ENCODE peak calls at places on chromosomes 11 and 22, in nine cellular contexts. P is A549, D is esophagus muscularis mucosa, H is transverse colon, K is tibial nerve, N is sigmoid colon, F is stomach, O is K562, B is HepG2. U is an unnamed sample.
A peak's percentile ranks its signal among the peaks of the same experiment; 100 is the strongest.

GRCh38 chr11:35487532-35488078 is 37.8 kb downstream of the PAMR1 start:
- DNase-seq in P (peak; percentile 48), D (no peak), H (no peak), K (peak; percentile 29), N (no peak), F (no peak), O (peak; percentile 27), B (peak; percentile 7), U (no peak)

GRCh38 chr11:2513441-2513840 is 68.6 kb downstream of the KCNQ1 start:
- DNase-seq in P (no peak), D (no peak), H (peak; percentile 3), K (no peak), N (no peak), F (no peak), O (no peak), B (no peak), U (peak; percentile 54)

GRCh38 chr11:13942908-13943505 is 19.5 kb upstream of the SPON1 start:
- DNase-seq in P (no peak), D (no peak), H (no peak), K (no peak), N (no peak), F (no peak), O (no peak), B (no peak), U (no peak)

GRCh38 chr11:78030429-78031325 is 7.6 kb upstream of the KCTD14 start:
- DNase-seq in P (peak; percentile 45), D (no peak), H (peak; percentile 73), K (no peak), N (peak; percentile 77), F (peak; percentile 89), O (no peak), B (peak; percentile 55), U (peak; percentile 80)

GRCh38 chr22:35312198-35313059 is 12.7 kb downstream of the TOM1 start:
- DNase-seq in P (no peak), D (no peak), H (peak; percentile 67), K (no peak), N (peak; percentile 52), F (no peak), O (no peak), B (peak; percentile 90), U (no peak)

GRCh38 chr11:116792869-116793475 is 1.3 kb upstream of the APOA5 start:
- DNase-seq in P (no peak), D (no peak), H (no peak), K (no peak), N (no peak), F (no peak), O (no peak), B (no peak), U (no peak)

GRCh38 chr11:68224606-68225005 is 11.5 kb upstream of the KMT5B start:
- DNase-seq in P (no peak), D (no peak), H (no peak), K (no peak), N (no peak), F (no peak), O (no peak), B (no peak), U (no peak)

GRCh38 chr11:67627788-67628624 is 1.7 kb downstream of the NUDT8 start:
- DNase-seq in P (no peak), D (no peak), H (no peak), K (no peak), N (peak; percentile 68), F (no peak), O (no peak), B (no peak), U (peak; percentile 57)

GRCh38 chr22:41781508-41781906 is 19.0 kb upstream of the CCDC134 start:
- DNase-seq in P (no peak), D (no peak), H (no peak), K (no peak), N (no peak), F (no peak), O (no peak), B (no peak), U (no peak)

GRCh38 chr11:27239305-27239942 is 123.6 kb downstream of the CCDC34 start:
- DNase-seq in P (no peak), D (no peak), H (no peak), K (peak; percentile 31), N (no peak), F (no peak), O (no peak), B (no peak), U (no peak)

GRCh38 chr22:29147241-29147919 is 58.3 kb upstream of the EMID1 start:
- DNase-seq in P (no peak), D (no peak), H (no peak), K (no peak), N (peak; percentile 61), F (peak; percentile 20), O (no peak), B (no peak), U (no peak)

GRCh38 chr22:33105501-33105911 is 47.3 kb upstream of the SYN3 start:
- DNase-seq in P (no peak), D (no peak), H (no peak), K (no peak), N (no peak), F (no peak), O (no peak), B (no peak), U (no peak)

GRCh38 chr11:107951105-107951504 is 22.9 kb downstream of the RAB39A start:
- DNase-seq in P (no peak), D (no peak), H (no peak), K (no peak), N (no peak), F (no peak), O (no peak), B (no peak), U (no peak)

GRCh38 chr22:36052505-36052941 is 23.9 kb upstream of the RBFOX2 start:
- DNase-seq in P (peak; percentile 44), D (no peak), H (no peak), K (no peak), N (no peak), F (peak; percentile 33), O (peak; percentile 84), B (no peak), U (peak; percentile 26)

GRCh38 chr11:82462588-82462987 is 271.1 kb downstream of the FAM181B start:
- DNase-seq in P (no peak), D (no peak), H (no peak), K (no peak), N (no peak), F (no peak), O (no peak), B (no peak), U (no peak)

GRCh38 chr11:60376601-60377000 is 1.7 kb upstream of the MS4A7 start:
- DNase-seq in P (no peak), D (no peak), H (no peak), K (no peak), N (no peak), F (no peak), O (no peak), B (no peak), U (no peak)

DNA sequence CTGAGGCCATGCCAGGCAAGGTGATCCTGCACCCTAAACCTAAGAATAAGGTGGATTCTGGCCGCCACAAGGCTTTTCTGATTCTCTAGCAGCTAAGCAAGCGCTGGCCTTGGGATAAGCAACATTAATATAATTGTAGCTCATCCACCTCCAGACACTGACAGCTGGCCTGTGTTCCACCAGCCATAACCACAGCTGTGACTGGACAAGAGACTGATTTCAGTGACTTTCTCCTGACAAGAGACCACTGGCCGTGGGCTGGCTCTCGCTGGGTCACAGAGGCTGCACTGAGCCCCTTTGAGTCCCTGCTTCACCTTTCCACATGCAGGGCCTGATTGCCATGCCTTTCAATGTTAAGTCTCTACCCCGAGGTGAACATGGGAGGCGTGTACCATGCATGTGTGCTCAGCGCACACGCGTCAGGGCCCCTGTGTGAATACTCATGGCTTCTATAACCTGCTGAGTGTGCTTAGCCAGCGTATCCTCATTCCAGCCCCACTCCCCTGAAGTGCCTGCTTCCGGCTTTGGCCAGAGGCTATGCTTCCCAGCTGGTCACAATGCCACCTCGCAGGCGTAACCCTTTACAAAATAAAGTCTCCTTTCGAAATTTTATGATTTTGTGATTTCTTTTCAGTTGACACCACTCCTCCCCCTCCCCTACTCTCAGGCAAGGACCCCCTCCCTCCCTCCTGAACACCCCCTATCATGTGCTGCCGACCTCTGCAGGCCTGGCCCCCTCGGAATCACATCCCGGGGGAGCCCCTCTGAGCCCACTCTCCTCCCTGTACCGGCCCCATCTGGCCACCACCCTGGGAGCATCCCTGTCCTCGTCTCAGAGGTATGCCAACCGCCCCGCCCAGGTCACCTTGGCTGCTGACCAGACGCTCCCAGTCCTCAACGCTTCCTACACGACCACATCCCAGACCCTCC is 128.1 kb downstream of the CTTN start:
- DNase-seq in P (no peak), D (no peak), H (no peak), K (no peak), N (no peak), F (no peak), O (no peak), B (no peak), U (peak; percentile 78)
- TF ChIP-seq EP300 in P (no peak), D (no peak), H (no peak), K (no peak), N (no peak), F (no peak), O (no peak), B (no peak), U (no peak)

GRCh38 chr11:66056541-66056940 is 4.4 kb downstream of the SF3B2 start:
- DNase-seq in P (no peak), D (no peak), H (no peak), K (no peak), N (peak; percentile 44), F (no peak), O (no peak), B (no peak), U (no peak)
- TF ChIP-seq POLR2A in P (no peak), D (no peak), H (no peak), K (no peak), N (no peak), F (no peak), O (no peak), B (no peak), U (no peak)

GRCh38 chr11:11157201-11157600 is 195.8 kb downstream of the CSNK2A3 start:
- DNase-seq in P (peak; percentile 37), D (peak; percentile 45), H (no peak), K (no peak), N (no peak), F (no peak), O (peak; percentile 41), B (peak; percentile 33), U (no peak)
- TF ChIP-seq EP300 in P (no peak), D (no peak), H (no peak), K (no peak), N (no peak), F (no peak), O (no peak), B (no peak), U (no peak)

GRCh38 chr11:74648894-74649293 is 56.5 kb downstream of the POLD3 start:
- DNase-seq in P (no peak), D (no peak), H (no peak), K (no peak), N (no peak), F (no peak), O (no peak), B (no peak), U (no peak)
- TF ChIP-seq POLR2A in P (no peak), D (no peak), H (no peak), K (no peak), N (no peak), F (no peak), O (no peak), B (no peak), U (no peak)

GRCh38 chr11:62732830-62733229 is 4.5 kb downstream of the TTC9C start:
- DNase-seq in P (peak; percentile 56), D (no peak), H (no peak), K (no peak), N (no peak), F (no peak), O (no peak), B (peak; percentile 43), U (no peak)
- TF ChIP-seq EP300 in P (no peak), D (no peak), H (no peak), K (no peak), N (no peak), F (no peak), O (no peak), B (no peak), U (no peak)

GRCh38 chr11:795638-796564 is 2.2 kb downstream of the SLC25A22 start:
- DNase-seq in P (no peak), D (peak; percentile 95), H (peak; percentile 81), K (peak; percentile 55), N (peak; percentile 91), F (peak; percentile 77), O (peak; percentile 81), B (peak; percentile 79), U (peak; percentile 89)
- TF ChIP-seq POLR2A in P (no peak), D (no peak), H (peak; percentile 35), K (peak; percentile 33), N (peak; percentile 24), F (no peak), O (no peak), B (no peak), U (no peak)

U was measured in upper lobe of left lung.